ENCODE peak calls at places on chromosomes 16 and 17, in five cellular contexts. L, M, O, D and P are unnamed samples.

GRCh38 chr16:86531193-86531550 is 20.8 kb downstream of the FOXF1 start:
- DNase-seq in D (no peak), L (no peak), M (no peak), O (no peak), P (no peak)

GRCh38 chr17:54935487-54935886 is 33.0 kb downstream of the COX11 start:
- DNase-seq in L (no peak), M (no peak), O (no peak), D (no peak), P (no peak)

GRCh38 chr16:80894091-80894490 is 89.7 kb upstream of the CDYL2 start:
- DNase-seq in D (no peak), M (no peak), O (no peak), L (no peak), P (no peak)

GRCh38 chr16:74521691-74522090 is 85.2 kb downstream of the GLG1 start:
- DNase-seq in D (no peak), L (no peak), M (no peak), O (no peak), P (no peak)

GRCh38 chr17:76659928-76660614 is 16.5 kb upstream of the ST6GALNAC1 start:
- DNase-seq in M (peak; percentile 54), O (no peak), D (no peak), L (no peak), P (peak; percentile 15)

GRCh38 chr17:2722611-2723010 is 11.0 kb upstream of the CLUH start:
- DNase-seq in L (no peak), M (no peak), D (no peak), O (no peak), P (no peak)

GRCh38 chr16:2428051-2428786 is 1.0 kb upstream of the CCNF start:
- DNase-seq in D (peak; percentile 38), M (no peak), O (no peak), L (no peak), P (no peak)

GRCh38 chr16:84340305-84341040 is 27.9 kb upstream of the ATP2C2 start:
- DNase-seq in O (no peak), D (no peak), M (no peak), L (no peak), P (no peak)

GRCh38 chr17:41511130-41511529 is 5.7 kb upstream of the KRT13 start:
- DNase-seq in M (no peak), L (no peak), D (no peak), O (no peak), P (peak; percentile 72)

GRCh38 chr16:69276143-69277115 is 34.7 kb upstream of the VPS4A start:
- DNase-seq in O (no peak), M (peak; percentile 19), L (no peak), D (no peak), P (no peak)

GRCh38 chr16:84755004-84755672 is 55.3 kb downstream of the USP10 start:
- DNase-seq in L (no peak), D (no peak), O (no peak), M (no peak), P (no peak)